ENCODE peak calls at places on chromosome 16, in four cellular contexts. One of them, this sample, is unnamed.
A peak's percentile ranks its signal among the peaks of the same experiment; 100 is the strongest.

GRCh38 chr16:57361384-57361783 is 2.8 kb downstream of the CCL22 start:
- DNase-seq in ovary: no peak
- DNase-seq in uterus: no peak
- DNase-seq in sigmoid colon: no peak
- DNase-seq in this sample: no peak

GRCh38 chr16:88456356-88457292 is 3.5 kb downstream of the ZFPM1 start:
- DNase-seq in ovary: no peak
- DNase-seq in uterus: no peak
- DNase-seq in sigmoid colon: no peak
- DNase-seq in this sample: no peak

GRCh38 chr16:11211061-11211976 is 44.7 kb downstream of the SOCS1 start:
- DNase-seq in ovary: no peak
- DNase-seq in uterus: no peak
- DNase-seq in sigmoid colon: no peak
- DNase-seq in this sample: no peak

GRCh38 chr16:12132850-12133249 is 156.3 kb downstream of the SNX29 start:
- DNase-seq in ovary: no peak
- DNase-seq in uterus: no peak
- DNase-seq in sigmoid colon: no peak
- DNase-seq in this sample: no peak

GRCh38 chr16:11003141-11003540 is 58.8 kb downstream of the CLEC16A start:
- DNase-seq in ovary: no peak
- DNase-seq in uterus: no peak
- DNase-seq in sigmoid colon: no peak
- DNase-seq in this sample: no peak

GRCh38 chr16:27816561-27816960 is 247.0 kb downstream of the GSG1L start:
- DNase-seq in ovary: no peak
- DNase-seq in uterus: no peak
- DNase-seq in sigmoid colon: peak; percentile 53
- DNase-seq in this sample: no peak

GRCh38 chr16:48393843-48394703 is 8.9 kb upstream of the SIAH1 start:
- DNase-seq in ovary: no peak
- DNase-seq in uterus: peak; percentile 69
- DNase-seq in sigmoid colon: peak; percentile 91
- DNase-seq in this sample: peak; percentile 70

GRCh38 chr16:78925071-78925714 is 675.3 kb downstream of the MAF start:
- DNase-seq in ovary: no peak
- DNase-seq in uterus: no peak
- DNase-seq in sigmoid colon: no peak
- DNase-seq in this sample: peak; percentile 63

GRCh38 chr16:1443980-1444729 is at the start of gene CCDC154:
- DNase-seq in ovary: no peak
- DNase-seq in uterus: no peak
- DNase-seq in sigmoid colon: no peak
- DNase-seq in this sample: no peak
- TF ChIP-seq POLR2A in ovary: no peak
- TF ChIP-seq POLR2A in uterus: no peak
- TF ChIP-seq POLR2A in sigmoid colon: no peak
- TF ChIP-seq POLR2A in this sample: no peak

DNA sequence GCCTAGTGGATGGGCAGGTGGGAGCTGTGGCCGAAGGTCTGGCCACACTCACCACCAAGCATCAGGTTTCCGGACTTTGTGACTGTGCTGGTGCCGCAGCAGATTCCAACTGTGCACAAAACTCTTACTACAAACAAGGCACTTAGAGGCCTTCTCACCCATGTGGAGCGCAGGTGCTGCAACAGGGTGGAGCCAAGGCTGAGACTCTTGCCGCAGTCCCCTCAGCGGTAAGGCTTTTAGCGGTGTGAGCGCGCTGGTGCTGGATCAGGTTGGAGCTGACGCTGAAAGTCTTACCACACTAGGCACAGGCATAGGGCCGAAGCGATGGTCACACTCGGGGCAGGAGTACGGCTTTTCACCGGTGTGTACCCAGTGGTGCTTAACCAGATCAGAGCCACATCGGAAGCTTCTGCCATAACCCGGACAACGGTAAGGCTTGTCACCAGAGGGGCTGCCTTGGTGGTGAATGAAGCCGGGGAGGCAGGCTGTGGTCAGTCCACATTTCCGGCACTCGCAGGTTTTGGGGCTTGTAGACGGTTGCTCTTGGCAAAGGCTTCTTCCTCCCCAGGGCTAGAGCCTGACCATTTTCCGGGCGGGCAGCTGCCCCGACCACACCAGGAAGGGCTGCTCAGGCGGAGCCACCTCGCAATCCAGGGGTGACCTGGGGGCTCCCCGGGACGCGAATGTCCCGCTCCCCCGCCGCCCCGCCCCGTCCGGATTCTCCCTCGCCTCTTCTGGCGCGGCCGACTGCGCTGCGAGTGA is 1.0 kb upstream of the ARMC5 start:
- DNase-seq in ovary: no peak
- DNase-seq in uterus: no peak
- DNase-seq in sigmoid colon: peak; percentile 78
- DNase-seq in this sample: no peak
- TF ChIP-seq POLR2A in ovary: no peak
- TF ChIP-seq POLR2A in uterus: no peak
- TF ChIP-seq POLR2A in sigmoid colon: no peak
- TF ChIP-seq POLR2A in this sample: no peak

GRCh38 chr16:61306204-61306603 is 730.0 kb downstream of the CDH8 start:
- DNase-seq in ovary: no peak
- DNase-seq in uterus: no peak
- DNase-seq in sigmoid colon: no peak
- DNase-seq in this sample: no peak
- TF ChIP-seq POLR2A in ovary: no peak
- TF ChIP-seq POLR2A in uterus: no peak
- TF ChIP-seq POLR2A in sigmoid colon: no peak
- TF ChIP-seq POLR2A in this sample: no peak

GRCh38 chr16:1468456-1468855 is 6.4 kb downstream of the CLCN7 start:
- DNase-seq in ovary: no peak
- DNase-seq in uterus: no peak
- DNase-seq in sigmoid colon: no peak
- DNase-seq in this sample: no peak

GRCh38 chr16:1465567-1465915 is 9.3 kb downstream of the CLCN7 start:
- DNase-seq in ovary: no peak
- DNase-seq in uterus: no peak
- DNase-seq in sigmoid colon: no peak
- DNase-seq in this sample: no peak

GRCh38 chr16:1466054-1466453 is 8.8 kb downstream of the CLCN7 start:
- DNase-seq in ovary: no peak
- DNase-seq in uterus: no peak
- DNase-seq in sigmoid colon: no peak
- DNase-seq in this sample: no peak

GRCh38 chr16:1464894-1465566 is 9.8 kb downstream of the CLCN7 start:
- DNase-seq in ovary: no peak
- DNase-seq in uterus: no peak
- DNase-seq in sigmoid colon: no peak
- DNase-seq in this sample: no peak

DNA sequence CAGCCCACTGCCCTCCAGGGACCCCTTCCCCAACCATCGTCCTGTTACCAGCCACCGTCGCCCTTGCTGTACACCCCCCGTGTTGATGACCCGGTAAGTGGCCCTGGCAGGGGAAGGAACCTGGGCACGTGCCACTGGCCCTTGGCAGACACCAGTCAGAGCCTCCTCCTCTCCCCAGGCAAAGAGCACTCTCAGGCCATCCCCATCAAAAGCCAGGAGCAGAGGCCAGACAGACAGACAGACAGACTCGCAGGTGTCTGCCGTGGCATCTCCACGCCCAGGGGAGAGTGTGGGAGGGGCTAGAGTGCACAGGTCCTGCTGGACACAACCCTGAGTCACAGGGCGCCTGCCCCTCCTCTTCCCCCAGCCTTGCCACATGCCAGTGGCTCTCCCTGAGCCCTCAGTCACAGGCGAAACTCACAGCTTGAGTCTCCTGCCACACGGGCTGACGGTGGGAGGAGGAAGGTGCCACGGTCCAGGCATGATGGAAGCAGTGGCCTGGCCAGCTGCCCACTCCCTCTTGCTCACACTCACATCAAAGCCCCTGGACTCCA is 7.8 kb downstream of the CLCN7 start:
- DNase-seq in ovary: no peak
- DNase-seq in uterus: no peak
- DNase-seq in sigmoid colon: no peak
- DNase-seq in this sample: no peak
- TF ChIP-seq POLR2A in ovary: no peak
- TF ChIP-seq POLR2A in uterus: no peak
- TF ChIP-seq POLR2A in sigmoid colon: no peak
- TF ChIP-seq POLR2A in this sample: no peak

GRCh38 chr16:66880288-66881013 is at the start of gene PDP2:
- DNase-seq in ovary: peak; percentile 95
- DNase-seq in uterus: peak; percentile 91
- DNase-seq in sigmoid colon: peak; percentile 98
- DNase-seq in this sample: peak; percentile 95
- TF ChIP-seq POLR2A in ovary: peak; percentile 67
- TF ChIP-seq POLR2A in uterus: peak; percentile 77
- TF ChIP-seq POLR2A in sigmoid colon: peak; percentile 52
- TF ChIP-seq POLR2A in this sample: no peak